ENCODE peak calls at places on chromosomes 13 and 19, in four cellular contexts. S, O, C and V are unnamed samples.

GRCh38 chr13:112928020-112928931 is 40.7 kb upstream of the MCF2L start:
- DNase-seq in S (no peak), O (no peak), C (no peak), V (no peak)

GRCh38 chr19:18669524-18669817 is 14.0 kb upstream of the CRTC1 start:
- DNase-seq in S (no peak), O (no peak), C (no peak), V (no peak)

GRCh38 chr19:8610041-8610927 is at the start of gene ADAMTS10:
- DNase-seq in S (peak; percentile 59), O (peak; percentile 18), C (peak; percentile 27), V (no peak)

GRCh38 chr13:110306960-110307696 is at the start of the genes COL4A1 and COL4A2:
- DNase-seq in S (peak; percentile 74), O (peak; percentile 69), C (no peak), V (no peak)

GRCh38 chr13:33279898-33280549 is 5.5 kb downstream of the STARD13 start:
- DNase-seq in S (no peak), O (no peak), C (no peak), V (no peak)

GRCh38 chr13:29817604-29818378 is 32.6 kb downstream of the UBL3 start:
- DNase-seq in S (peak; percentile 10), O (no peak), C (no peak), V (no peak)

GRCh38 chr19:17091758-17092333 is 16.3 kb downstream of the MYO9B start:
- DNase-seq in S (no peak), O (peak; percentile 38), C (no peak), V (peak; percentile 43)

GRCh38 chr13:110478405-110479214 is 82.9 kb downstream of the RAB20 start:
- DNase-seq in S (no peak), O (no peak), C (no peak), V (no peak)

GRCh38 chr19:54416695-54417491 is 1.6 kb downstream of the TTYH1 start:
- DNase-seq in S (peak; percentile 4), O (no peak), C (no peak), V (no peak)

GRCh38 chr13:97478247-97478646 is 44.3 kb downstream of the RAP2A start:
- DNase-seq in S (no peak), O (no peak), C (no peak), V (no peak)

GRCh38 chr19:18726417-18726767 is 42.9 kb downstream of the CRTC1 start:
- DNase-seq in S (no peak), O (no peak), C (no peak), V (no peak)

GRCh38 chr19:474126-475078 is 13.6 kb upstream of the SHC2 start:
- DNase-seq in S (no peak), O (no peak), C (no peak), V (no peak)

GRCh38 chr13:70812481-70812880 is 704.2 kb upstream of the KLHL1 start:
- DNase-seq in S (no peak), O (no peak), C (no peak), V (no peak)

GRCh38 chr19:3335431-3336350 is 30.7 kb upstream of the NFIC start:
- DNase-seq in S (peak; percentile 63), O (peak; percentile 46), C (no peak), V (peak; percentile 77)

GRCh38 chr13:45362939-45363338 is 22.0 kb upstream of the TPT1 start:
- DNase-seq in S (no peak), O (no peak), C (no peak), V (no peak)

GRCh38 chr19:5908773-5909442 is 4.2 kb downstream of the VMAC start:
- DNase-seq in S (no peak), O (no peak), C (no peak), V (no peak)

GRCh38 chr19:58566989-58567388 is 6.1 kb downstream of the MZF1 start:
- DNase-seq in S (no peak), O (no peak), C (no peak), V (no peak)

GRCh38 chr19:18611327-18612050 is 1.2 kb upstream of the TMEM59L start:
- DNase-seq in S (no peak), O (no peak), C (no peak), V (no peak)

GRCh38 chr13:109412232-109412935 is 374.0 kb downstream of the IRS2 start:
- DNase-seq in S (peak; percentile 22), O (peak; percentile 44), C (no peak), V (peak; percentile 34)

GRCh38 chr13:50080856-50081105 is 65.5 kb downstream of the KCNRG start:
- DNase-seq in S (peak; percentile 12), O (no peak), C (no peak), V (no peak)